ENCODE peak calls at places on chromosomes 7 and 10, in four cellular contexts. F is A549; U is CD8-positive, alpha-beta T cell; T is transverse colon. M is an unnamed sample.

GRCh38 chr10:85043207-85043606 is 714.8 kb downstream of the CCSER2 start:
- DNase-seq in F (no peak), U (no peak), T (no peak), M (no peak)

GRCh38 chr7:81846398-81846797 is 76.6 kb upstream of the HGF start:
- DNase-seq in F (peak; percentile 10), U (no peak), T (no peak), M (no peak)

GRCh38 chr7:27248911-27249723 is 6.5 kb downstream of the EVX1 start:
- DNase-seq in F (no peak), U (no peak), T (no peak), M (no peak)

GRCh38 chr10:69873141-69873540 is 71.4 kb downstream of the COL13A1 start:
- DNase-seq in F (no peak), U (no peak), T (no peak), M (no peak)

GRCh38 chr10:70267161-70267933 is 16.5 kb downstream of the NPFFR1 start:
- DNase-seq in F (peak; percentile 54), U (no peak), T (peak; percentile 30), M (no peak)

GRCh38 chr10:100934084-100934659 is 21.4 kb downstream of the SLF2 start:
- DNase-seq in F (peak; percentile 39), U (no peak), T (no peak), M (no peak)

GRCh38 chr7:134619627-134620331 is 26.9 kb upstream of the BPGM start:
- DNase-seq in F (peak; percentile 66), U (no peak), T (no peak), M (no peak)

GRCh38 chr7:144384555-144385245 is 18.8 kb downstream of the NOBOX start:
- DNase-seq in F (peak; percentile 45), U (no peak), T (peak; percentile 38), M (no peak)

GRCh38 chr10:111472445-111472844 is 395.6 kb downstream of the ADRA2A start:
- DNase-seq in F (no peak), U (no peak), T (no peak), M (no peak)

GRCh38 chr10:117374506-117375359 is 507 bp downstream of the PDZD8 start:
- DNase-seq in F (peak; percentile 33), U (peak; percentile 43), T (peak; percentile 39), M (peak; percentile 9)

GRCh38 chr10:14302035-14302434 is 28.7 kb downstream of the FRMD4A start:
- DNase-seq in F (no peak), U (no peak), T (no peak), M (no peak)

GRCh38 chr10:107037192-107038122 is 127.0 kb downstream of the SORCS1 start:
- DNase-seq in F (no peak), U (no peak), T (no peak), M (no peak)

GRCh38 chr10:86225098-86225782 is 141.4 kb downstream of the GRID1 start:
- DNase-seq in F (peak; percentile 45), U (no peak), T (no peak), M (no peak)

GRCh38 chr10:71127773-71128172 is 84.6 kb upstream of the UNC5B start:
- DNase-seq in F (no peak), U (no peak), T (no peak), M (no peak)

GRCh38 chr10:31134303-31134928 is 102.8 kb upstream of the ZNF438 start:
- DNase-seq in F (no peak), U (no peak), T (peak; percentile 19), M (no peak)

GRCh38 chr7:76261935-76262334 is 40.5 kb upstream of the HSPB1 start:
- DNase-seq in F (no peak), U (no peak), T (no peak), M (no peak)

GRCh38 chr7:150378115-150378852 is 846 bp upstream of the ZNF775 start:
- DNase-seq in F (peak; percentile 84), U (no peak), T (peak; percentile 80), M (no peak)

DNA sequence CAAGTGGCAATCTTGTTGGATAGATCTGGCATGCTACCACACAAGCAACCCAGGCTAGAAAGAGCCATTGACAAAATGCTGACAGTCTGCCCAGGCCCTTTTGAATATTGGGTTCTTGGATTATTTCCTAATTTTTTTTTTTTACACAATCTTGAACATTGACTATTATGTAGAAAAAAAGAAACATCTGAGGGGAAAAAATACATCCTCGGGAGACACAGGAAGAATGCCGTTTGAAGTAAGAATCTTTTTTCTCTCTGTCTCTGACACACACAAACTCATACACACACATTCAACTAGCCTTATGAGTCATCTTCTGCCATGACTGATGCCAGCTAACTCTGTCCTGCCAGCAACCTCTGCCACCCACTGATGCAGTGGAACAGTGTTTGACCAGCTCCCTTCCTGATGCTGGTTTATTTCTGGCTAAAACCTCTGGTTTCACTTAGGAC is 47.2 kb downstream of the SORBS1 start:
- DNase-seq in F (peak; percentile 37), U (no peak), T (no peak), M (no peak)
- H3K9me3 ChIP-seq in F (no peaks in the 10 kb centered on the region), U (no peaks in the 10 kb centered on the region), T (no peaks in the 10 kb centered on the region), M (no peaks in the 10 kb centered on the region)

GRCh38 chr7:53218730-53219504 is 183.5 kb downstream of the POM121L12 start:
- DNase-seq in F (no peak), U (no peak), T (no peak), M (no peak)

GRCh38 chr7:53209129-53209528 is 173.7 kb downstream of the POM121L12 start:
- DNase-seq in F (no peak), U (no peak), T (no peak), M (no peak)

DNA sequence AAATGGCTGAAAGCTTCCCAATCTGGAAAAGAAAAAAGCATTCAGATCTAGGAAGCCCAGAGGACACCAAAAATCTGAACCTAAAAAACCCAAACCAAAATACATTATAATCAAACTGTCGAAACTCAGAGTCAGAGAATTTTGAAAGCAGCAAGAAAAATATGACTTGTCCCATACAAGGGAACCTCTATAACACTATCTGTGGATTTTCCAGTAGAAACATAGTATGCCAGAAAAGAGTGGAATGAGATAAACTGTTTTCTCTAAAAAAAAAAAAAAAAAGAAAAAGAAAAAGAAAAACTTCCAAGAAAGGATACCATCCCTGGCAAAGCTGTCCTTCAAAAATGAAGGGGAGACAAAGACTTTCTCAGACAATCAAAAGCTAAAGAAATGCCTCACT is 179.0 kb downstream of the POM121L12 start:
- DNase-seq in F (no peak), U (no peak), T (no peak), M (no peak)
- H3K9me3 ChIP-seq in F (no peaks in the 10 kb centered on the region), U (peaks cover 3% of the 10 kb centered on the region), T (peaks cover 17% of the 10 kb centered on the region), M (peaks cover 18% of the 10 kb centered on the region)

GRCh38 chr10:7365029-7365750 is 45.6 kb downstream of the SFMBT2 start:
- DNase-seq in F (no peak), U (no peak), T (no peak), M (no peak)
- H3K9me3 ChIP-seq in F (no peaks in the 10 kb centered on the region), U (no peaks in the 10 kb centered on the region), T (no peaks in the 10 kb centered on the region), M (no peaks in the 10 kb centered on the region)

GRCh38 chr7:107321611-107322010 is 148.2 kb upstream of the GPR22 start:
- DNase-seq in F (no peak), U (no peak), T (no peak), M (no peak)
- H3K9me3 ChIP-seq in F (no peaks in the 10 kb centered on the region), U (no peaks in the 10 kb centered on the region), T (no peaks in the 10 kb centered on the region), M (no peaks in the 10 kb centered on the region)